ENCODE peak calls at places on chromosome 7, in six cellular contexts. W is HCT116, H is spleen, K is GM12892, P is esophagus muscularis mucosa, I is K562. M is an unnamed sample.

GRCh38 chr7:37173655-37174054 is 275.0 kb downstream of the ELMO1 start:
- DNase-seq in W (no peak), H (no peak), K (no peak), P (no peak), I (no peak), M (no peak)

GRCh38 chr7:158821173-158822021 is 7.9 kb downstream of the ESYT2 start:
- DNase-seq in W (peak), H (no peak), K (no peak), P (peak), I (peak), M (no peak)

GRCh38 chr7:158074896-158075632 is 512.6 kb downstream of the PTPRN2 start:
- DNase-seq in W (no peak), H (peak), K (no peak), P (no peak), I (no peak), M (no peak)

GRCh38 chr7:129561677-129562424 is 49.7 kb upstream of the NRF1 start:
- DNase-seq in W (no peak), H (no peak), K (no peak), P (no peak), I (no peak), M (no peak)

GRCh38 chr7:122511268-122511667 is 187.6 kb downstream of the RNF133 start:
- DNase-seq in W (no peak), H (no peak), K (no peak), P (no peak), I (no peak), M (no peak)

GRCh38 chr7:84364708-84365107 is 170.1 kb upstream of the SEMA3A start:
- DNase-seq in W (no peak), H (no peak), K (no peak), P (no peak), I (no peak), M (no peak)

GRCh38 chr7:148697950-148698396 is 730 bp upstream of the CUL1 start:
- DNase-seq in W (no peak), H (no peak), K (no peak), P (no peak), I (no peak), M (no peak)

GRCh38 chr7:153381275-153382119 is 621.9 kb downstream of the ACTR3B start:
- DNase-seq in W (no peak), H (no peak), K (no peak), P (peak), I (peak), M (peak)

GRCh38 chr7:133698127-133698526 is 429.0 kb upstream of the LRGUK start:
- DNase-seq in W (no peak), H (no peak), K (no peak), P (no peak), I (no peak), M (no peak)

GRCh38 chr7:155412416-155413253 is 45.3 kb upstream of the EN2 start:
- DNase-seq in W (peak), H (peak), K (peak), P (no peak), I (peak), M (peak)

GRCh38 chr7:155380221-155380861 is 77.6 kb upstream of the EN2 start:
- DNase-seq in W (peak), H (peak), K (peak), P (no peak), I (peak), M (peak)

GRCh38 chr7:24403557-24403956 is 119.6 kb downstream of the NPY start:
- DNase-seq in W (no peak), H (no peak), K (no peak), P (no peak), I (no peak), M (no peak)

GRCh38 chr7:82593780-82594179 is 150.2 kb upstream of the CACNA2D1 start:
- DNase-seq in W (no peak), H (no peak), K (no peak), P (no peak), I (no peak), M (no peak)

GRCh38 chr7:32937344-32938174 is 19.7 kb upstream of the FKBP9 start:
- DNase-seq in W (no peak), H (no peak), K (no peak), P (no peak), I (no peak), M (peak)

GRCh38 chr7:148699024-148699771 is 495 bp downstream of the CUL1 start:
- DNase-seq in W (no peak), H (peak), K (peak), P (no peak), I (peak), M (peak)

GRCh38 chr7:74284781-74285259 is 4.4 kb upstream of the CLIP2 start:
- DNase-seq in W (no peak), H (no peak), K (no peak), P (no peak), I (no peak), M (no peak)
- TF ChIP-seq POLR2A in W (no peak), H (no peak), K (peak), P (no peak), I (no peak), M (no peak)

DNA sequence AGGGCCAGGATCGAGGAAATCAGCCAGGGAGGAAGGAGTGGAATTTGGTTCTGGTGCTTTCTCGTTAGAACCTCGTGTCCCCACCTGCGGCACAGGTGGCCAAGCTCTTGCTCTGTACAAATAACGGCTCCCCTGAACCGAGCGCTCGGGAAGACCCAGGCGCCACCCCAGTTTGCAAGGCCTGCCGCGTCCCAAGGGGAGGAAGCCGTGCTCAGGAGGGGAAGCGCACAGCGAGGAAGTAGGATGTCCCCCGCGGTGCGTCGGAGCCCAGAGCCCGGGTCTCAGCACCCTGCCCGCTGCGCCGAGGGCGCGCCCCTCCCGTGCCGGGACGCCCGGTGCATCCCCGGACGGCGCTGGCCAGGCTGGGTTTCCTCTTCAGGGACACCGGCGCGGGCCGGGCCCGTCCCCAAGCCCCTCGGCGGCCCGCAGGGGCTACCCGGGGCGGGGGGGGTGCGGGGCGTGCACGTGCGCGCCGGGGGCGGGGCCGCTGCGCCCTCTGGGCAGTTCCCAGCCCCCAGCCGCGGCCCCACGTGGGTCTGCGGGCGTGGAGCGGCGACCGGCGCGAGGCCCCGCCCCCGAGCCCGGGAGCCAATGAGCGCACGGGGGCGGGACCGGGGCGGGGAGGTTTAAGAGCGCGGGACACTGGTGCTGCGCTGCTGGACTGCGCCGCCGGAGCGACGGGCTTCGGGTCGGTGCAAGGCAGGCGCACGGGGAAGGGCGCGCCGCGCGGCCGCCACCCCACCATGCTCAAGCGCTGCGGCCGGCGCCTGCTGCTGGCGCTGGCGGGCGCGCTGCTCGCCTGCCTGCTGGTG is at the start of gene LFNG:
- DNase-seq in W (peak), H (peak), K (peak), P (peak), I (peak), M (peak)
- TF ChIP-seq POLR2A in W (peak), H (peak), K (peak), P (no peak), I (no peak), M (peak)

DNA sequence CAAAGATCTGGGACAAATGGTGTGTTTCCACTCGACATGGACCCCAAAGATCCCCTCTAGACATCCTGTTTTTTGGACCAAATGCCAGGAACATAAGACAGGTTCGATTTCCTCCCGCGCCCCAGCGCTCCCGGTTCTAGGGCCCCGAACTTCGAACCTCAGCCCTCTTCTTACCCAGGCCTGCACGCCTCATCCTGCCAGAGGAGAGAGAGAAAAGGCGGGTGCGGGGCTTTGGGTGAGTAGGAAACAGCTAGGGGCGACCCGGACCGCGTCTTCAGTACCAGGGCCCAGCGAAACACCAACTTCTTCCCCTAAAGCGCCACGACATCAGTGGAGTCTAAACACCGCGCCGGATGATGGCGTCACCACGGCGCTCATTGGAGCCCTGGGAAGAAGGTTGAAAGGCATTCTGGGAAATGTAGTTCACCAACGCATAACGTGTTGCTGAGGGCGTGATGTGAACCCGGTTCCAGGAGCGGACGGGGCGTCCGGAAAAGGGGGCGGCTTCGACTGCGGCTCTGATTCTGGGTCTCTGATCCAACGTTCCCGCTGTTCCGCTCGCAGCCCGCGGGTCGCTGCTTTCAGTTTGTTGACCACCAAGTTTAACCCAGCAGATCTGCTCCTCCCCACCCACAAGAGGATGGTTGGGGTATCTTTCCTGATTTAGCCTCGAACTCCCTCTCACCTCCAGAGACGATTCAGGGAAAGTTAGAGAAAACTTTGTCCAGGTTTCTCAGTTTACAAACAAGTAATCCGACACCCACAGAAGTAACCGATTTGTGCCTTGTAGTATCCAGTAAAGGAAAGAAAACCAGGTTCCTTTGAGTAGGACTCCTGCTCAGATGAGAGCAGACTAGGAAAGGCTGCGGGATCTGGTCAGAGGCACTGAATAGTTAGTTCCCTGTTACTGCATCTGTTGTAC is at the start of gene BET1:
- DNase-seq in W (peak), H (peak), K (peak), P (peak), I (peak), M (peak)
- TF ChIP-seq POLR2A in W (peak), H (peak), K (peak), P (no peak), I (peak), M (peak)

GRCh38 chr7:105876091-105876963 is at the start of gene ATXN7L1:
- DNase-seq in W (peak), H (peak), K (peak), P (peak), I (peak), M (peak)
- TF ChIP-seq POLR2A in W (peak), H (no peak), K (no peak), P (peak), I (peak), M (peak)

GRCh38 chr7:30750574-30751256 is 1.2 kb upstream of the INMT start:
- DNase-seq in W (no peak), H (no peak), K (no peak), P (no peak), I (no peak), M (no peak)

GRCh38 chr7:30752484-30752883 is 549 bp downstream of the INMT start:
- DNase-seq in W (no peak), H (no peak), K (no peak), P (no peak), I (no peak), M (no peak)

GRCh38 chr7:30751257-30751650 is 681 bp upstream of the INMT start:
- DNase-seq in W (no peak), H (no peak), K (no peak), P (no peak), I (no peak), M (no peak)

GRCh38 chr7:30752979-30753378 is 1.0 kb downstream of the INMT start:
- DNase-seq in W (no peak), H (no peak), K (no peak), P (no peak), I (no peak), M (no peak)

GRCh38 chr7:30751696-30752273 is at the start of gene INMT:
- DNase-seq in W (no peak), H (no peak), K (no peak), P (no peak), I (no peak), M (no peak)
- TF ChIP-seq POLR2A in W (no peak), H (no peak), K (no peak), P (no peak), I (no peak), M (no peak)

GRCh38 chr7:13990319-13990983 is 985 bp upstream of the ETV1 start:
- DNase-seq in W (no peak), H (peak), K (no peak), P (peak), I (no peak), M (peak)

GRCh38 chr7:13989944-13990295 is 454 bp upstream of the ETV1 start:
- DNase-seq in W (no peak), H (no peak), K (no peak), P (no peak), I (no peak), M (no peak)

GRCh38 chr7:13992621-13992982 is 3.1 kb upstream of the ETV1 start:
- DNase-seq in W (no peak), H (no peak), K (no peak), P (no peak), I (no peak), M (no peak)

GRCh38 chr7:13991791-13992620 is 2.5 kb upstream of the ETV1 start:
- DNase-seq in W (no peak), H (no peak), K (no peak), P (no peak), I (no peak), M (no peak)

DNA sequence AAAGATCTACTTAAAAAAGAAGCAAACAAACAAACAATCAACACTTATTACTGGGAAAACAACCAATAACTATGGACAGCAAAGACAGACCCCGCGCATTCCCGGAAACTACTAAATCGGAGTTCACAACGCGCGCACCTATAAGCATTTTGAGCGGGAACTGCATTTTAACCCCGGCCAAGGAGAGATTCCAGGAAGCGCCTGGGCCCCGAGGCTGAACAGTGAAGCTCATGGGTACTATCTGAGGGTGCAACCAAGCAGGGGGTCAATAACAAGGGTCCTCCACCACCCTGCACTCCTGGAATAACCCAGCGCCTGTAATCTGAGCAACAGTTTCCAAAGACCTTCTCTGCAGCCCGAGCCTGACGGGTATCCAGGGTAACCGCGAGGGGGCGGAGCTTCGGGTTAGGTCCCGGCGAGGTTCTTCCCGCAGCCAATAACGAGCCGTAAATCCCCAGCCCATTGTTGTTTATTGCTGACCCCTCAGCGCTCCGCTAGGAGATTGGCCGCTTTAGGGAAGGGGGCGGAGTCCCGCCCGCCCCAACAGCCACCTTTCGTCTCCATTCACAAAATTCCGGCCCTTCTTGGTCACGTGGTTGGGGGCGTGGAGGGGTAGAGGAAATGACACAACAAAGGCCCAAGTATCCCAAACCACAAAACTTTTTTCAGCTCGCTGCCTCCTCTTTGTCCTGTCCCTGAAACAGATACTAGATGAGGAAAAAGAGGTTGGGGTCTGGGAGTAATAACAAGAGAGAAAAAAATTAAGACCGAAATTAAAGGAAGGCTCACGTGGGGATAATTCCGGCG is 1.7 kb upstream of the ETV1 start:
- DNase-seq in W (peak), H (peak), K (no peak), P (peak), I (peak), M (peak)
- TF ChIP-seq POLR2A in W (no peak), H (no peak), K (no peak), P (no peak), I (peak), M (peak)

M was measured in H54.